ENCODE peak calls at places on chromosomes 7 and 10, in seven cellular contexts. R is AG09309, A is gastrocnemius medialis, M is body of pancreas, F is fibroblast of lung, C is upper lobe of right lung, O is kidney epithelial cell. X is an unnamed sample.

GRCh38 chr10:31126593-31126992 is 94.9 kb upstream of the ZNF438 start:
- DNase-seq in R (no peak), O (no peak), A (no peak), C (no peak), M (no peak), F (no peak), X (no peak)

GRCh38 chr7:26667514-26668133 is 196.8 kb downstream of the SKAP2 start:
- DNase-seq in R (peak; percentile 83), M (peak; percentile 81), F (peak; percentile 94), C (no peak), O (peak; percentile 89), A (peak; percentile 27), X (peak; percentile 87)

GRCh38 chr7:70726951-70727378 is 405.0 kb upstream of the GALNT17 start:
- DNase-seq in M (no peak), C (no peak), R (no peak), A (no peak), O (no peak), F (no peak), X (no peak)

GRCh38 chr7:28954936-28955335 is 3.2 kb downstream of the TRIL start:
- DNase-seq in R (no peak), C (no peak), A (no peak), M (no peak), O (no peak), F (no peak), X (no peak)

GRCh38 chr10:133608855-133609254 is 17.7 kb downstream of the FRG2B start:
- DNase-seq in O (no peak), M (no peak), A (no peak), F (no peak), R (peak; percentile 5), C (no peak), X (no peak)

GRCh38 chr7:132485600-132486594 is 90.4 kb downstream of the PLXNA4 start:
- DNase-seq in C (no peak), R (no peak), A (no peak), M (peak; percentile 35), F (peak; percentile 17), O (no peak), X (no peak)

GRCh38 chr7:135575296-135575695 is 17.6 kb downstream of the NUP205 start:
- DNase-seq in C (no peak), F (no peak), O (no peak), R (no peak), A (no peak), M (no peak), X (no peak)

GRCh38 chr10:56370217-56371113 is 9.4 kb upstream of the ZWINT start:
- DNase-seq in F (peak; percentile 9), R (no peak), C (no peak), M (no peak), A (no peak), O (no peak), X (no peak)

GRCh38 chr10:12473491-12473890 is 124.1 kb downstream of the CAMK1D start:
- DNase-seq in C (no peak), O (no peak), M (peak; percentile 72), F (no peak), R (no peak), A (no peak), X (no peak)

GRCh38 chr10:68106656-68107055 is 2.6 kb upstream of the MYPN start:
- DNase-seq in A (peak; percentile 57), O (peak; percentile 87), M (no peak), R (peak; percentile 90), F (peak; percentile 74), C (no peak), X (no peak)

GRCh38 chr10:100829933-100830727 is 82.6 kb upstream of the SLF2 start:
- DNase-seq in O (no peak), M (no peak), R (no peak), A (no peak), F (no peak), C (no peak), X (no peak)

GRCh38 chr10:62045765-62046521 is 144.4 kb downstream of the ARID5B start:
- DNase-seq in A (no peak), F (peak; percentile 89), C (no peak), M (no peak), O (peak; percentile 72), R (peak; percentile 91), X (no peak)

DNA sequence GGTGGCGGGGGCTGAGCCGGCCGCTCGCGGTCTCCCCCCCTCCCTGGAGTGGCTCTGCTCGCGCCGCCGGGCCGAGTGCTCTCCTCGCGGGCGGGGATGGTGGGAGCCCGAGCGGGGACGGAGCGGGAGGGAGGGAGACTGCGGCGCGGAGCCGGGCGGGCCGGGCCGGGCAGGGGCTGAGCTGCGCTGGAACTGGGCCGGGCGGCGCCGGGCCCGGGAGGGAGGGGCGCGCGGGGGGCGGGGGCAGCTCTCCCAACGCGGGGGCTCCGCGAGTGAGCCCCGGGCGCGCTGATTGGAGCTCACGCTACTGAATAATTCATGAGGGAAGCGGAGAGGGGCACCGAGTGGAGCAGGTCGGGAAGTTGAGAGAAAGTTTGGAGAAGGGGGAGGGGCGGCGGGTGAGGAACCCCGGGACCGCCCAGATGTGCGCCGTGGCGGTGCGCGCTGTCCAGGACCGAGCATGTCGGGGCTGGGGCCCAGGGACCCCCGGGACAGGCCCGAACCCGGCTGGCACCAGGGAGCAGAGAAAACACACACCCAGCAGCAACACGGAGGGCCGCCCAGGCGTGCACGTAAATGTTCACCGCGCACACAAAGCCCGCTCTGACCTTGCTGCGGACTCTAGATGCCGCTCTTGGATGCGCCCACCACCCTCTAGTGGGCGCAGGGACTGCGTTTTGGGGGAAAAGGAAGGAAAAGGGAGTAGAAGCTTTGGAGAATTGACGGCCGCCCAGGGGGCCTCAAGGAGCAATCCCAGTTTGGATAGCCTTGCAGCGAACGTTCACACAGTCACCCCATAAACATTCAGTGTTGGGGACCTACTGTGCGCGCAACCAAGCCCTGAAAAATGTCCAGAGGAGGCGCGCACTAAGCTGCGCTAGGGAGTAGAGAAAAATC is at the start of gene EPHB4:
- DNase-seq in O (no peak), C (peak; percentile 89), R (no peak), F (peak; percentile 89), A (no peak), M (peak; percentile 88), X (no peak)
- TF ChIP-seq CTCF in O (peak; percentile 62), C (peak; percentile 19), R (peak; percentile 54), F (peak; percentile 70), A (no peak), M (no peak), X (no peak)

GRCh38 chr7:36942558-36943354 is 218.5 kb upstream of the AOAH start:
- DNase-seq in C (no peak), R (no peak), O (no peak), A (no peak), M (no peak), F (no peak), X (no peak)

GRCh38 chr7:36943591-36944430 is 219.5 kb upstream of the AOAH start:
- DNase-seq in C (no peak), O (no peak), A (no peak), M (no peak), R (no peak), F (no peak), X (no peak)

GRCh38 chr7:36946401-36946739 is 222.1 kb upstream of the AOAH start:
- DNase-seq in O (no peak), A (no peak), C (no peak), F (no peak), M (no peak), R (no peak), X (no peak)

GRCh38 chr7:36945612-36946400 is 221.5 kb upstream of the AOAH start:
- DNase-seq in O (no peak), C (no peak), F (no peak), R (no peak), M (peak; percentile 94), A (no peak), X (peak; percentile 28)

GRCh38 chr7:36944843-36945242 is 220.5 kb upstream of the AOAH start:
- DNase-seq in R (no peak), M (peak; percentile 38), C (no peak), F (no peak), O (no peak), A (no peak), X (no peak)
- TF ChIP-seq CTCF in R (no peak), M (no peak), C (no peak), F (no peak), O (no peak), A (no peak), X (no peak)

GRCh38 chr7:43201912-43202311 is 89.5 kb downstream of the HECW1 start:
- DNase-seq in F (peak; percentile 66), A (no peak), M (no peak), C (no peak), R (no peak), O (no peak), X (no peak)

GRCh38 chr7:43205171-43205795 is 92.8 kb downstream of the HECW1 start:
- DNase-seq in F (no peak), A (no peak), C (no peak), M (no peak), O (no peak), R (no peak), X (no peak)

GRCh38 chr7:43199761-43200160 is 87.3 kb downstream of the HECW1 start:
- DNase-seq in F (peak; percentile 45), A (no peak), C (no peak), M (no peak), R (no peak), O (no peak), X (no peak)

GRCh38 chr7:43208189-43208588 is 95.7 kb downstream of the HECW1 start:
- DNase-seq in R (no peak), O (no peak), C (no peak), M (no peak), F (no peak), A (no peak), X (no peak)

DNA sequence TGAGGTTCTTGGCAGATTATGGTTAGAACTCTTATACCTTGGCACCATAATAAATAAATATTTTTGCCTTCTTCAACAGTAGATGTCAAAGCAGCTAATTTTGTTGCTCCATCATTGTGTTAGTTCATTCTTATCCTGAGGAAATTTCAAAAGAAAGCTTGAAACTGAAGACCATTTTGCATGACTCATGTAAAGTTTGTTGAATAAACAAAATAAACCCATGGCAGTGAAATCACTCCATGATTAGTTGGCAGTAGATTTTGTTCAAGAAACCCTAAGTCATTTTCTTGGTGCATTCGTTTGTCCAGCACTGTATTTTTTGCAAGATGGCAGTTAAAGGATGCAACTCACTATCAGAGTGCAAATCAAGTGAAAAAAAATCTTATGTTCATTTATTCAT is 91.6 kb downstream of the HECW1 start:
- DNase-seq in M (no peak), R (peak; percentile 10), A (no peak), C (no peak), O (no peak), F (peak; percentile 89), X (no peak)
- TF ChIP-seq CTCF in M (no peak), R (no peak), A (no peak), C (no peak), O (no peak), F (no peak), X (no peak)

GRCh38 chr10:43352951-43353350 is 18.5 kb upstream of the FXYD4 start:
- DNase-seq in F (no peak), C (no peak), M (no peak), R (no peak), O (no peak), A (no peak), X (no peak)
- TF ChIP-seq CTCF in F (no peak), C (no peak), M (no peak), R (no peak), O (no peak), A (no peak), X (no peak)

GRCh38 chr10:18797286-18797685 is 138.1 kb downstream of the ARL5B start:
- DNase-seq in C (no peak), F (peak; percentile 18), M (no peak), R (no peak), O (no peak), A (no peak), X (no peak)

GRCh38 chr10:18795549-18795948 is 136.3 kb downstream of the ARL5B start:
- DNase-seq in M (no peak), R (no peak), F (no peak), A (no peak), C (no peak), O (no peak), X (no peak)

GRCh38 chr10:18793951-18794350 is 134.7 kb downstream of the ARL5B start:
- DNase-seq in O (no peak), M (no peak), R (no peak), F (peak; percentile 72), C (no peak), A (no peak), X (no peak)
- TF ChIP-seq CTCF in O (peak; percentile 49), M (no peak), R (peak; percentile 21), F (peak; percentile 68), C (peak; percentile 41), A (no peak), X (no peak)